ENCODE peak calls at places on chromosome 22, in ten cellular contexts. One of them, this sample, is unnamed.

GRCh38 chr22:42292726-42293520 is 22.5 kb upstream of the TCF20 start:
- DNase-seq in ELR: no peak
- DNase-seq in endodermal cell: no peak
- DNase-seq in activated T-cell treated with anti-CD3 and anti-CD28 coated beads for 1 hour: no peak
- DNase-seq in iris pigment epithelial cell: no peak
- DNase-seq in CD4-positive, CD25-positive, alpha-beta regulatory T cell: no peak
- DNase-seq in CD4-positive, alpha-beta T cell: no peak
- DNase-seq in activated CD8-positive, alpha-beta T cell treated with anti-CD3 and anti-CD28 coated beads, Interleukin-2, amount 10 ng/mL, durations not matched to agents 7 days and 5 days: no peak
- DNase-seq in epithelial cell of prostate: no peak
- DNase-seq in NCI-H1694 treated with DMSO at 0.1 percent for 48 hours: no peak
- DNase-seq in this sample: peak

GRCh38 chr22:37222440-37222971 is 10.2 kb upstream of the SSTR3 start:
- DNase-seq in activated T-cell treated with anti-CD3 and anti-CD28 coated beads for 1 hour: no peak
- DNase-seq in CD4-positive, alpha-beta T cell: no peak
- DNase-seq in iris pigment epithelial cell: no peak
- DNase-seq in CD4-positive, CD25-positive, alpha-beta regulatory T cell: no peak
- DNase-seq in endodermal cell: no peak
- DNase-seq in activated CD8-positive, alpha-beta T cell treated with anti-CD3 and anti-CD28 coated beads, Interleukin-2, amount 10 ng/mL, durations not matched to agents 7 days and 5 days: peak
- DNase-seq in ELR: no peak
- DNase-seq in epithelial cell of prostate: no peak
- DNase-seq in NCI-H1694 treated with DMSO at 0.1 percent for 48 hours: no peak
- DNase-seq in this sample: no peak

GRCh38 chr22:36369922-36370781 is 17.6 kb downstream of the MYH9 start:
- DNase-seq in CD4-positive, CD25-positive, alpha-beta regulatory T cell: no peak
- DNase-seq in epithelial cell of prostate: no peak
- DNase-seq in activated T-cell treated with anti-CD3 and anti-CD28 coated beads for 1 hour: no peak
- DNase-seq in CD4-positive, alpha-beta T cell: no peak
- DNase-seq in iris pigment epithelial cell: no peak
- DNase-seq in NCI-H1694 treated with DMSO at 0.1 percent for 48 hours: no peak
- DNase-seq in activated CD8-positive, alpha-beta T cell treated with anti-CD3 and anti-CD28 coated beads, Interleukin-2, amount 10 ng/mL, durations not matched to agents 7 days and 5 days: no peak
- DNase-seq in endodermal cell: peak
- DNase-seq in ELR: peak
- DNase-seq in this sample: peak

GRCh38 chr22:39091136-39092081 is 5.6 kb upstream of the APOBEC3H start:
- DNase-seq in ELR: no peak
- DNase-seq in endodermal cell: no peak
- DNase-seq in activated CD8-positive, alpha-beta T cell treated with anti-CD3 and anti-CD28 coated beads, Interleukin-2, amount 10 ng/mL, durations not matched to agents 7 days and 5 days: no peak
- DNase-seq in epithelial cell of prostate: no peak
- DNase-seq in NCI-H1694 treated with DMSO at 0.1 percent for 48 hours: no peak
- DNase-seq in activated T-cell treated with anti-CD3 and anti-CD28 coated beads for 1 hour: no peak
- DNase-seq in CD4-positive, alpha-beta T cell: no peak
- DNase-seq in iris pigment epithelial cell: no peak
- DNase-seq in CD4-positive, CD25-positive, alpha-beta regulatory T cell: no peak
- DNase-seq in this sample: no peak

GRCh38 chr22:24437091-24437490 is 9.7 kb downstream of the ADORA2A start:
- DNase-seq in ELR: no peak
- DNase-seq in CD4-positive, CD25-positive, alpha-beta regulatory T cell: no peak
- DNase-seq in epithelial cell of prostate: no peak
- DNase-seq in activated T-cell treated with anti-CD3 and anti-CD28 coated beads for 1 hour: no peak
- DNase-seq in NCI-H1694 treated with DMSO at 0.1 percent for 48 hours: no peak
- DNase-seq in activated CD8-positive, alpha-beta T cell treated with anti-CD3 and anti-CD28 coated beads, Interleukin-2, amount 10 ng/mL, durations not matched to agents 7 days and 5 days: no peak
- DNase-seq in iris pigment epithelial cell: no peak
- DNase-seq in endodermal cell: peak
- DNase-seq in CD4-positive, alpha-beta T cell: no peak
- DNase-seq in this sample: no peak

GRCh38 chr22:42202669-42203068 is 67.8 kb downstream of the TCF20 start:
- DNase-seq in activated T-cell treated with anti-CD3 and anti-CD28 coated beads for 1 hour: peak
- DNase-seq in epithelial cell of prostate: no peak
- DNase-seq in CD4-positive, CD25-positive, alpha-beta regulatory T cell: peak
- DNase-seq in activated CD8-positive, alpha-beta T cell treated with anti-CD3 and anti-CD28 coated beads, Interleukin-2, amount 10 ng/mL, durations not matched to agents 7 days and 5 days: peak
- DNase-seq in endodermal cell: peak
- DNase-seq in NCI-H1694 treated with DMSO at 0.1 percent for 48 hours: no peak
- DNase-seq in iris pigment epithelial cell: peak
- DNase-seq in CD4-positive, alpha-beta T cell: peak
- DNase-seq in ELR: peak
- DNase-seq in this sample: no peak

GRCh38 chr22:36585841-36586240 is 56.9 kb upstream of the EIF3D start:
- DNase-seq in iris pigment epithelial cell: no peak
- DNase-seq in CD4-positive, alpha-beta T cell: no peak
- DNase-seq in epithelial cell of prostate: peak
- DNase-seq in endodermal cell: peak
- DNase-seq in ELR: peak
- DNase-seq in CD4-positive, CD25-positive, alpha-beta regulatory T cell: no peak
- DNase-seq in NCI-H1694 treated with DMSO at 0.1 percent for 48 hours: no peak
- DNase-seq in activated T-cell treated with anti-CD3 and anti-CD28 coated beads for 1 hour: no peak
- DNase-seq in activated CD8-positive, alpha-beta T cell treated with anti-CD3 and anti-CD28 coated beads, Interleukin-2, amount 10 ng/mL, durations not matched to agents 7 days and 5 days: no peak
- DNase-seq in this sample: peak

GRCh38 chr22:23856721-23857605 is 712 bp upstream of the SLC2A11 start:
- DNase-seq in activated CD8-positive, alpha-beta T cell treated with anti-CD3 and anti-CD28 coated beads, Interleukin-2, amount 10 ng/mL, durations not matched to agents 7 days and 5 days: peak
- DNase-seq in activated T-cell treated with anti-CD3 and anti-CD28 coated beads for 1 hour: no peak
- DNase-seq in endodermal cell: peak
- DNase-seq in CD4-positive, CD25-positive, alpha-beta regulatory T cell: no peak
- DNase-seq in NCI-H1694 treated with DMSO at 0.1 percent for 48 hours: no peak
- DNase-seq in CD4-positive, alpha-beta T cell: no peak
- DNase-seq in iris pigment epithelial cell: peak
- DNase-seq in epithelial cell of prostate: no peak
- DNase-seq in ELR: peak
- DNase-seq in this sample: peak

GRCh38 chr22:23121026-23121823 is 20.6 kb downstream of the RSPH14 start:
- DNase-seq in iris pigment epithelial cell: no peak
- DNase-seq in CD4-positive, CD25-positive, alpha-beta regulatory T cell: no peak
- DNase-seq in activated CD8-positive, alpha-beta T cell treated with anti-CD3 and anti-CD28 coated beads, Interleukin-2, amount 10 ng/mL, durations not matched to agents 7 days and 5 days: no peak
- DNase-seq in epithelial cell of prostate: no peak
- DNase-seq in CD4-positive, alpha-beta T cell: no peak
- DNase-seq in endodermal cell: no peak
- DNase-seq in NCI-H1694 treated with DMSO at 0.1 percent for 48 hours: no peak
- DNase-seq in activated T-cell treated with anti-CD3 and anti-CD28 coated beads for 1 hour: no peak
- DNase-seq in ELR: peak
- DNase-seq in this sample: no peak

GRCh38 chr22:17575681-17576080 is 12.4 kb downstream of the SLC25A18 start:
- DNase-seq in activated CD8-positive, alpha-beta T cell treated with anti-CD3 and anti-CD28 coated beads, Interleukin-2, amount 10 ng/mL, durations not matched to agents 7 days and 5 days: no peak
- DNase-seq in endodermal cell: no peak
- DNase-seq in NCI-H1694 treated with DMSO at 0.1 percent for 48 hours: no peak
- DNase-seq in ELR: no peak
- DNase-seq in iris pigment epithelial cell: no peak
- DNase-seq in epithelial cell of prostate: no peak
- DNase-seq in CD4-positive, alpha-beta T cell: no peak
- DNase-seq in CD4-positive, CD25-positive, alpha-beta regulatory T cell: no peak
- DNase-seq in activated T-cell treated with anti-CD3 and anti-CD28 coated beads for 1 hour: no peak
- DNase-seq in this sample: no peak

GRCh38 chr22:37843746-37844089 is 416 bp downstream of the ANKRD54 start:
- DNase-seq in ELR: no peak
- DNase-seq in epithelial cell of prostate: no peak
- DNase-seq in CD4-positive, alpha-beta T cell: no peak
- DNase-seq in endodermal cell: no peak
- DNase-seq in CD4-positive, CD25-positive, alpha-beta regulatory T cell: peak
- DNase-seq in iris pigment epithelial cell: no peak
- DNase-seq in activated CD8-positive, alpha-beta T cell treated with anti-CD3 and anti-CD28 coated beads, Interleukin-2, amount 10 ng/mL, durations not matched to agents 7 days and 5 days: peak
- DNase-seq in NCI-H1694 treated with DMSO at 0.1 percent for 48 hours: no peak
- DNase-seq in activated T-cell treated with anti-CD3 and anti-CD28 coated beads for 1 hour: peak
- DNase-seq in this sample: no peak

GRCh38 chr22:37940698-37941376 is 12.6 kb downstream of the C22orf23 start:
- DNase-seq in ELR: peak
- DNase-seq in activated CD8-positive, alpha-beta T cell treated with anti-CD3 and anti-CD28 coated beads, Interleukin-2, amount 10 ng/mL, durations not matched to agents 7 days and 5 days: no peak
- DNase-seq in CD4-positive, alpha-beta T cell: no peak
- DNase-seq in endodermal cell: no peak
- DNase-seq in iris pigment epithelial cell: no peak
- DNase-seq in CD4-positive, CD25-positive, alpha-beta regulatory T cell: no peak
- DNase-seq in NCI-H1694 treated with DMSO at 0.1 percent for 48 hours: no peak
- DNase-seq in activated T-cell treated with anti-CD3 and anti-CD28 coated beads for 1 hour: no peak
- DNase-seq in epithelial cell of prostate: no peak
- DNase-seq in this sample: no peak

GRCh38 chr22:32712644-32713355 is 88.7 kb upstream of the TIMP3 start:
- DNase-seq in endodermal cell: no peak
- DNase-seq in activated CD8-positive, alpha-beta T cell treated with anti-CD3 and anti-CD28 coated beads, Interleukin-2, amount 10 ng/mL, durations not matched to agents 7 days and 5 days: no peak
- DNase-seq in activated T-cell treated with anti-CD3 and anti-CD28 coated beads for 1 hour: no peak
- DNase-seq in CD4-positive, alpha-beta T cell: no peak
- DNase-seq in ELR: peak
- DNase-seq in CD4-positive, CD25-positive, alpha-beta regulatory T cell: no peak
- DNase-seq in iris pigment epithelial cell: no peak
- DNase-seq in NCI-H1694 treated with DMSO at 0.1 percent for 48 hours: no peak
- DNase-seq in epithelial cell of prostate: no peak
- DNase-seq in this sample: no peak

GRCh38 chr22:28949788-28950187 is 66.4 kb downstream of the ZNRF3 start:
- DNase-seq in endodermal cell: no peak
- DNase-seq in ELR: no peak
- DNase-seq in CD4-positive, CD25-positive, alpha-beta regulatory T cell: no peak
- DNase-seq in activated T-cell treated with anti-CD3 and anti-CD28 coated beads for 1 hour: no peak
- DNase-seq in NCI-H1694 treated with DMSO at 0.1 percent for 48 hours: no peak
- DNase-seq in iris pigment epithelial cell: peak
- DNase-seq in activated CD8-positive, alpha-beta T cell treated with anti-CD3 and anti-CD28 coated beads, Interleukin-2, amount 10 ng/mL, durations not matched to agents 7 days and 5 days: no peak
- DNase-seq in CD4-positive, alpha-beta T cell: no peak
- DNase-seq in epithelial cell of prostate: no peak
- DNase-seq in this sample: no peak

GRCh38 chr22:22939537-22940368 is 52.1 kb downstream of the IGLL5 start:
- DNase-seq in iris pigment epithelial cell: no peak
- DNase-seq in endodermal cell: peak
- DNase-seq in CD4-positive, CD25-positive, alpha-beta regulatory T cell: no peak
- DNase-seq in CD4-positive, alpha-beta T cell: no peak
- DNase-seq in ELR: no peak
- DNase-seq in activated T-cell treated with anti-CD3 and anti-CD28 coated beads for 1 hour: no peak
- DNase-seq in NCI-H1694 treated with DMSO at 0.1 percent for 48 hours: no peak
- DNase-seq in epithelial cell of prostate: no peak
- DNase-seq in activated CD8-positive, alpha-beta T cell treated with anti-CD3 and anti-CD28 coated beads, Interleukin-2, amount 10 ng/mL, durations not matched to agents 7 days and 5 days: no peak
- DNase-seq in this sample: no peak

GRCh38 chr22:30262112-30262511 is 4.5 kb downstream of the OSM start:
- DNase-seq in ELR: no peak
- DNase-seq in endodermal cell: no peak
- DNase-seq in activated CD8-positive, alpha-beta T cell treated with anti-CD3 and anti-CD28 coated beads, Interleukin-2, amount 10 ng/mL, durations not matched to agents 7 days and 5 days: no peak
- DNase-seq in activated T-cell treated with anti-CD3 and anti-CD28 coated beads for 1 hour: no peak
- DNase-seq in CD4-positive, alpha-beta T cell: no peak
- DNase-seq in iris pigment epithelial cell: no peak
- DNase-seq in CD4-positive, CD25-positive, alpha-beta regulatory T cell: no peak
- DNase-seq in epithelial cell of prostate: peak
- DNase-seq in NCI-H1694 treated with DMSO at 0.1 percent for 48 hours: no peak
- DNase-seq in this sample: no peak

GRCh38 chr22:40009953-40010751 is 15.4 kb downstream of the FAM83F start:
- DNase-seq in iris pigment epithelial cell: peak
- DNase-seq in CD4-positive, alpha-beta T cell: peak
- DNase-seq in CD4-positive, CD25-positive, alpha-beta regulatory T cell: no peak
- DNase-seq in NCI-H1694 treated with DMSO at 0.1 percent for 48 hours: peak
- DNase-seq in activated CD8-positive, alpha-beta T cell treated with anti-CD3 and anti-CD28 coated beads, Interleukin-2, amount 10 ng/mL, durations not matched to agents 7 days and 5 days: peak
- DNase-seq in ELR: no peak
- DNase-seq in epithelial cell of prostate: no peak
- DNase-seq in activated T-cell treated with anti-CD3 and anti-CD28 coated beads for 1 hour: no peak
- DNase-seq in endodermal cell: no peak
- DNase-seq in this sample: no peak

GRCh38 chr22:38867496-38868285 is 4.3 kb downstream of the CBX6 start:
- DNase-seq in activated T-cell treated with anti-CD3 and anti-CD28 coated beads for 1 hour: no peak
- DNase-seq in endodermal cell: peak
- DNase-seq in activated CD8-positive, alpha-beta T cell treated with anti-CD3 and anti-CD28 coated beads, Interleukin-2, amount 10 ng/mL, durations not matched to agents 7 days and 5 days: no peak
- DNase-seq in NCI-H1694 treated with DMSO at 0.1 percent for 48 hours: no peak
- DNase-seq in iris pigment epithelial cell: no peak
- DNase-seq in ELR: no peak
- DNase-seq in CD4-positive, CD25-positive, alpha-beta regulatory T cell: no peak
- DNase-seq in epithelial cell of prostate: no peak
- DNase-seq in CD4-positive, alpha-beta T cell: no peak
- DNase-seq in this sample: no peak

GRCh38 chr22:38144025-38144405 is 33.5 kb upstream of the BAIAP2L2 start:
- DNase-seq in activated CD8-positive, alpha-beta T cell treated with anti-CD3 and anti-CD28 coated beads, Interleukin-2, amount 10 ng/mL, durations not matched to agents 7 days and 5 days: no peak
- DNase-seq in activated T-cell treated with anti-CD3 and anti-CD28 coated beads for 1 hour: no peak
- DNase-seq in epithelial cell of prostate: no peak
- DNase-seq in CD4-positive, CD25-positive, alpha-beta regulatory T cell: no peak
- DNase-seq in CD4-positive, alpha-beta T cell: no peak
- DNase-seq in endodermal cell: no peak
- DNase-seq in iris pigment epithelial cell: no peak
- DNase-seq in NCI-H1694 treated with DMSO at 0.1 percent for 48 hours: no peak
- DNase-seq in ELR: peak
- DNase-seq in this sample: peak

GRCh38 chr22:41589260-41589600 is 410 bp downstream of the PMM1 start:
- DNase-seq in iris pigment epithelial cell: peak
- DNase-seq in CD4-positive, alpha-beta T cell: no peak
- DNase-seq in ELR: peak
- DNase-seq in activated T-cell treated with anti-CD3 and anti-CD28 coated beads for 1 hour: no peak
- DNase-seq in activated CD8-positive, alpha-beta T cell treated with anti-CD3 and anti-CD28 coated beads, Interleukin-2, amount 10 ng/mL, durations not matched to agents 7 days and 5 days: no peak
- DNase-seq in epithelial cell of prostate: no peak
- DNase-seq in CD4-positive, CD25-positive, alpha-beta regulatory T cell: no peak
- DNase-seq in endodermal cell: no peak
- DNase-seq in NCI-H1694 treated with DMSO at 0.1 percent for 48 hours: no peak
- DNase-seq in this sample: peak

GRCh38 chr22:45524157-45524556 is 21.5 kb downstream of the FBLN1 start:
- DNase-seq in activated CD8-positive, alpha-beta T cell treated with anti-CD3 and anti-CD28 coated beads, Interleukin-2, amount 10 ng/mL, durations not matched to agents 7 days and 5 days: no peak
- DNase-seq in ELR: no peak
- DNase-seq in CD4-positive, CD25-positive, alpha-beta regulatory T cell: no peak
- DNase-seq in endodermal cell: no peak
- DNase-seq in activated T-cell treated with anti-CD3 and anti-CD28 coated beads for 1 hour: no peak
- DNase-seq in epithelial cell of prostate: no peak
- DNase-seq in NCI-H1694 treated with DMSO at 0.1 percent for 48 hours: no peak
- DNase-seq in CD4-positive, alpha-beta T cell: no peak
- DNase-seq in iris pigment epithelial cell: no peak
- DNase-seq in this sample: no peak

GRCh38 chr22:48753752-48754517 is 1073.7 kb downstream of the BRD1 start:
- DNase-seq in CD4-positive, CD25-positive, alpha-beta regulatory T cell: no peak
- DNase-seq in NCI-H1694 treated with DMSO at 0.1 percent for 48 hours: no peak
- DNase-seq in ELR: no peak
- DNase-seq in activated T-cell treated with anti-CD3 and anti-CD28 coated beads for 1 hour: no peak
- DNase-seq in iris pigment epithelial cell: no peak
- DNase-seq in endodermal cell: peak
- DNase-seq in CD4-positive, alpha-beta T cell: no peak
- DNase-seq in epithelial cell of prostate: no peak
- DNase-seq in activated CD8-positive, alpha-beta T cell treated with anti-CD3 and anti-CD28 coated beads, Interleukin-2, amount 10 ng/mL, durations not matched to agents 7 days and 5 days: no peak
- DNase-seq in this sample: no peak

GRCh38 chr22:32951081-32951806 is 106.9 kb downstream of the SYN3 start:
- DNase-seq in iris pigment epithelial cell: no peak
- DNase-seq in activated CD8-positive, alpha-beta T cell treated with anti-CD3 and anti-CD28 coated beads, Interleukin-2, amount 10 ng/mL, durations not matched to agents 7 days and 5 days: no peak
- DNase-seq in CD4-positive, alpha-beta T cell: no peak
- DNase-seq in epithelial cell of prostate: no peak
- DNase-seq in CD4-positive, CD25-positive, alpha-beta regulatory T cell: no peak
- DNase-seq in activated T-cell treated with anti-CD3 and anti-CD28 coated beads for 1 hour: no peak
- DNase-seq in ELR: no peak
- DNase-seq in NCI-H1694 treated with DMSO at 0.1 percent for 48 hours: no peak
- DNase-seq in endodermal cell: peak
- DNase-seq in this sample: peak

GRCh38 chr22:24407278-24407665 is 20.1 kb upstream of the ADORA2A start:
- DNase-seq in iris pigment epithelial cell: peak
- DNase-seq in CD4-positive, alpha-beta T cell: no peak
- DNase-seq in CD4-positive, CD25-positive, alpha-beta regulatory T cell: no peak
- DNase-seq in activated T-cell treated with anti-CD3 and anti-CD28 coated beads for 1 hour: no peak
- DNase-seq in ELR: no peak
- DNase-seq in epithelial cell of prostate: no peak
- DNase-seq in activated CD8-positive, alpha-beta T cell treated with anti-CD3 and anti-CD28 coated beads, Interleukin-2, amount 10 ng/mL, durations not matched to agents 7 days and 5 days: no peak
- DNase-seq in NCI-H1694 treated with DMSO at 0.1 percent for 48 hours: no peak
- DNase-seq in endodermal cell: no peak
- DNase-seq in this sample: no peak

GRCh38 chr22:43891360-43892182 is at the start of gene PNPLA5:
- DNase-seq in activated CD8-positive, alpha-beta T cell treated with anti-CD3 and anti-CD28 coated beads, Interleukin-2, amount 10 ng/mL, durations not matched to agents 7 days and 5 days: no peak
- DNase-seq in iris pigment epithelial cell: peak
- DNase-seq in epithelial cell of prostate: no peak
- DNase-seq in endodermal cell: peak
- DNase-seq in CD4-positive, alpha-beta T cell: no peak
- DNase-seq in NCI-H1694 treated with DMSO at 0.1 percent for 48 hours: no peak
- DNase-seq in CD4-positive, CD25-positive, alpha-beta regulatory T cell: no peak
- DNase-seq in ELR: peak
- DNase-seq in activated T-cell treated with anti-CD3 and anti-CD28 coated beads for 1 hour: no peak
- DNase-seq in this sample: peak

GRCh38 chr22:21856197-21856596 is 11.2 kb downstream of the MAPK1 start:
- DNase-seq in activated CD8-positive, alpha-beta T cell treated with anti-CD3 and anti-CD28 coated beads, Interleukin-2, amount 10 ng/mL, durations not matched to agents 7 days and 5 days: no peak
- DNase-seq in NCI-H1694 treated with DMSO at 0.1 percent for 48 hours: no peak
- DNase-seq in ELR: no peak
- DNase-seq in CD4-positive, alpha-beta T cell: no peak
- DNase-seq in endodermal cell: no peak
- DNase-seq in epithelial cell of prostate: no peak
- DNase-seq in CD4-positive, CD25-positive, alpha-beta regulatory T cell: no peak
- DNase-seq in activated T-cell treated with anti-CD3 and anti-CD28 coated beads for 1 hour: no peak
- DNase-seq in iris pigment epithelial cell: no peak
- DNase-seq in this sample: no peak

GRCh38 chr22:26894766-26895485 is 237.5 kb downstream of the MIAT start:
- DNase-seq in endodermal cell: no peak
- DNase-seq in activated T-cell treated with anti-CD3 and anti-CD28 coated beads for 1 hour: no peak
- DNase-seq in ELR: peak
- DNase-seq in CD4-positive, alpha-beta T cell: no peak
- DNase-seq in NCI-H1694 treated with DMSO at 0.1 percent for 48 hours: no peak
- DNase-seq in activated CD8-positive, alpha-beta T cell treated with anti-CD3 and anti-CD28 coated beads, Interleukin-2, amount 10 ng/mL, durations not matched to agents 7 days and 5 days: peak
- DNase-seq in iris pigment epithelial cell: peak
- DNase-seq in epithelial cell of prostate: peak
- DNase-seq in CD4-positive, CD25-positive, alpha-beta regulatory T cell: no peak
- DNase-seq in this sample: no peak

GRCh38 chr22:39244496-39245129 is at the start of gene PDGFB:
- DNase-seq in epithelial cell of prostate: no peak
- DNase-seq in endodermal cell: peak
- DNase-seq in iris pigment epithelial cell: no peak
- DNase-seq in activated T-cell treated with anti-CD3 and anti-CD28 coated beads for 1 hour: no peak
- DNase-seq in activated CD8-positive, alpha-beta T cell treated with anti-CD3 and anti-CD28 coated beads, Interleukin-2, amount 10 ng/mL, durations not matched to agents 7 days and 5 days: no peak
- DNase-seq in CD4-positive, alpha-beta T cell: no peak
- DNase-seq in NCI-H1694 treated with DMSO at 0.1 percent for 48 hours: no peak
- DNase-seq in ELR: peak
- DNase-seq in CD4-positive, CD25-positive, alpha-beta regulatory T cell: no peak
- DNase-seq in this sample: no peak

This sample was measured in ELF-1.